ENCODE peak calls at places on chromosome 19, in seven cellular contexts. S is IMR-90, C is tibial artery, M is A549, A is gastrocnemius medialis, E is HAP-1, G is left lung. T is an unnamed sample.

GRCh38 chr19:16359074-16359473 is 34.4 kb downstream of the KLF2 start:
- DNase-seq in A (no peak), C (no peak), E (no peak), M (no peak), G (peak; percentile 34), S (no peak), T (no peak)

GRCh38 chr19:17244618-17245534 is 843 bp downstream of the NR2F6 start:
- DNase-seq in A (no peak), E (no peak), S (no peak), M (no peak), G (peak; percentile 89), C (no peak), T (no peak)

GRCh38 chr19:16232127-16232526 is 34.4 kb downstream of the AP1M1 start:
- DNase-seq in M (no peak), G (no peak), S (no peak), A (no peak), E (no peak), C (no peak), T (no peak)

GRCh38 chr19:15195987-15196682 is 4.7 kb downstream of the NOTCH3 start:
- DNase-seq in G (peak; percentile 92), M (no peak), E (peak; percentile 61), C (no peak), A (no peak), S (no peak), T (no peak)

GRCh38 chr19:58372311-58373133 is 8.3 kb downstream of the ZNF837 start:
- DNase-seq in M (no peak), S (no peak), E (no peak), A (no peak), G (peak; percentile 43), C (no peak), T (no peak)

GRCh38 chr19:36116344-36116637 is 1.0 kb downstream of the TBCB start:
- DNase-seq in C (no peak), S (no peak), M (no peak), G (no peak), A (no peak), E (no peak), T (no peak)

GRCh38 chr19:53868091-53868891 is 608 bp downstream of the MYADM start:
- DNase-seq in E (peak; percentile 75), S (peak; percentile 42), C (peak; percentile 60), G (peak; percentile 92), M (peak; percentile 91), A (no peak), T (no peak)

GRCh38 chr19:18424122-18424889 is 5.1 kb downstream of the SSBP4 start:
- DNase-seq in G (peak; percentile 54), A (no peak), E (no peak), S (no peak), C (no peak), M (no peak), T (no peak)

GRCh38 chr19:39474139-39474620 is 6.5 kb upstream of the TIMM50 start:
- DNase-seq in M (peak; percentile 89), S (peak; percentile 22), E (peak; percentile 87), G (peak; percentile 92), A (no peak), C (peak; percentile 41), T (no peak)

GRCh38 chr19:3275068-3275582 is 50.7 kb downstream of the CELF5 start:
- DNase-seq in E (peak; percentile 86), A (no peak), M (peak; percentile 76), S (no peak), C (no peak), G (no peak), T (no peak)
- H3K4me3 ChIP-seq in E (peak overlapping the region; percentile 43), A (no peak overlapping the region), M (peak overlapping the region; percentile 61), S (peak overlapping the region; percentile 82), C (no peak overlapping the region), G (peak overlapping the region; percentile 38), T (peak overlapping the region; percentile 65)

DNA sequence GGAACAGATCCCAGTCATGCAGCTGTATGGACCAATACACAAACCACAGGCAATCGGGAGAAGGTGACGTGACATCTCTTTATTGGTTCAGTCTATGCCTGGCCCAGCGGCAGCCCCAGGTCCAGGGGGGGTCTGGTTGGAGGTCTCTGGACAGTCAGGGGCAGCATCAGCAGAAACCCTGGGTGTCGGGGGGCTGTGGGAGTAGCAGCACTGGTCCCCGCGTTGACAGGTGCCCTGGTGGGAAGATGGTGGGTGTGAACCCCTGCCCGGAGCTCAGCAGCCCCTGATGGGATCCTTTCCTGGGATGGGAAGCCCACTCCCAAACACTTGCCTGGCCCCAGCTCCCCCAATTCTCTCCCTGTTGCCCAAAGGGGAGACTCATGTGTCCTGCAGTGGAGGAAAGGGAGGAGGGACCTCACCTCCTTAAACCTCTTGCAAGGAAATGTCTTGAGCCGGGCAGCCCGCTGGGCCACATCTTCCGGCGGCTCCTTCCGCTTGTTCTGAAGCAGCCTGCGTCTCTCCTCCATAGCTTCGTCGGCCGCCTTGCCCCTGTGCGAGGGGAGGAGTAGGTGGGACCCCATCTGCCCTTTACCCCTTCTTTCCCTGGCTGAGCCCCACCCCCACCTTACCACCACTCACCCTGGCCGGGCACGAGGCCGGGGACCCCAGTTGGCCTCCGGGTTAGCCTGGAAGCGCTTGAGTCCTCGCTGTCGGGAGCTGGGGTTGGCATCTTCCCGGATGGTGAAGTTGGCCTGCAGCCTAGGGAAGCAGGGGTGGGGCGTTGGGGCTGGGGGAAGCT is 2.4 kb upstream of the LYL1 start:
- DNase-seq in G (peak; percentile 88), A (no peak), M (no peak), S (no peak), E (no peak), C (no peak), T (no peak)
- H3K4me1 ChIP-seq in G (peaks cover 48% of the 10 kb centered on the region), A (peaks cover 6% of the 10 kb centered on the region), M (no peaks in the 10 kb centered on the region), S (peaks cover 10% of the 10 kb centered on the region), E (no peaks in the 10 kb centered on the region), C (peaks cover 20% of the 10 kb centered on the region), T (peaks cover 32% of the 10 kb centered on the region)

GRCh38 chr19:8897106-8897505 is 64.9 kb downstream of the MBD3L1 start:
- DNase-seq in M (no peak), C (no peak), S (no peak), A (no peak), E (no peak), G (no peak), T (no peak)

GRCh38 chr19:8902520-8902919 is 70.3 kb downstream of the MBD3L1 start:
- DNase-seq in A (no peak), M (no peak), S (no peak), G (no peak), C (no peak), E (no peak), T (no peak)

GRCh38 chr19:8899356-8899755 is 67.2 kb downstream of the MBD3L1 start:
- DNase-seq in G (no peak), M (no peak), E (no peak), A (no peak), C (no peak), S (no peak), T (no peak)

GRCh38 chr19:8904597-8904996 is 72.4 kb downstream of the MBD3L1 start:
- DNase-seq in S (no peak), M (no peak), G (no peak), E (no peak), C (no peak), A (no peak), T (no peak)

DNA sequence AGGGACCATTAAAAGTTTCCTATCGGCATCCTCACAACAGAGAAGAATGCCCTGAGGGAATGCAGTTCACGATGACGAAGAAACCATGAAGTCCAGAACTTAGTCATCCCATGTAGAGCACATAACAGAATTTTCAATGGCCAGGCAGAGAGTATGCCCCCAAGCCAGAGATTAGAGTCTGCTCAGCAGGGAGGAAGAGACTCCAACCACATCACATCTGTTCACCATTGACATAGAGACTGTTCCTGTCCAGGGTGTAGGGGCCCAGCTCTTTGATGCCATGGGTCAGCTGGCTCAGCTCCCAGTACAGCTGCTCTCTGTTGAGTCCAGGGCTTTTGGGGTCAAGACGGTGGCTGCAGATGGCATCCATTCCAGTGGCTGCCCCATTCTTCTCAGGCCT is 68.2 kb downstream of the MBD3L1 start:
- DNase-seq in G (no peak), C (no peak), E (no peak), M (no peak), A (no peak), S (no peak), T (no peak)
- H3K9me3 ChIP-seq in G (no peaks in the 10 kb centered on the region), C (no peaks in the 10 kb centered on the region), E (no peaks in the 10 kb centered on the region), M (no peaks in the 10 kb centered on the region), A (no peaks in the 10 kb centered on the region), S (peaks cover 36% of the 10 kb centered on the region), T (no peaks in the 10 kb centered on the region)

GRCh38 chr19:29663861-29664752 is 1.2 kb upstream of the PLEKHF1 start:
- DNase-seq in M (no peak), C (no peak), E (no peak), G (peak; percentile 61), S (peak; percentile 33), A (no peak), T (no peak)

GRCh38 chr19:29662278-29662603 is 3.0 kb upstream of the PLEKHF1 start:
- DNase-seq in C (no peak), A (no peak), E (no peak), M (no peak), S (no peak), G (no peak), T (no peak)

GRCh38 chr19:29660835-29661234 is 4.4 kb upstream of the PLEKHF1 start:
- DNase-seq in G (no peak), C (no peak), A (no peak), S (no peak), E (no peak), M (no peak), T (no peak)

GRCh38 chr19:29664753-29665214 is 477 bp upstream of the PLEKHF1 start:
- DNase-seq in M (no peak), A (no peak), S (no peak), E (no peak), G (no peak), C (no peak), T (no peak)

GRCh38 chr19:29662604-29663404 is 2.5 kb upstream of the PLEKHF1 start:
- DNase-seq in S (peak; percentile 94), A (no peak), G (peak; percentile 60), M (no peak), C (peak; percentile 85), E (no peak), T (peak; percentile 56)
- H3K4me3 ChIP-seq in S (peak overlapping the region; percentile 11), A (peak overlapping the region; percentile 4), G (no peak overlapping the region), M (no peak overlapping the region), C (peak overlapping the region; percentile 16), E (no peak overlapping the region), T (peak overlapping the region; percentile 59)

GRCh38 chr19:1016647-1017114 is 4.2 kb downstream of the TMEM259 start:
- DNase-seq in G (peak; percentile 65), A (no peak), M (no peak), S (peak; percentile 77), E (no peak), C (no peak), T (no peak)
- H3K4me1 ChIP-seq in G (peaks cover 55% of the 10 kb centered on the region), A (peaks cover 50% of the 10 kb centered on the region), M (peaks cover 38% of the 10 kb centered on the region), S (peaks cover 33% of the 10 kb centered on the region), E (peaks cover 8% of the 10 kb centered on the region), C (peaks cover 57% of the 10 kb centered on the region), T (peaks cover 44% of the 10 kb centered on the region)

GRCh38 chr19:52366414-52366824 is 3.3 kb upstream of the ZNF880 start:
- DNase-seq in C (no peak), G (no peak), M (no peak), E (no peak), A (no peak), S (no peak), T (no peak)
- H3K9me3 ChIP-seq in C (peaks cover 43% of the 10 kb centered on the region), G (peaks cover 4% of the 10 kb centered on the region), M (peaks cover 74% of the 10 kb centered on the region), E (no peaks in the 10 kb centered on the region), A (no peaks in the 10 kb centered on the region), S (peaks cover 52% of the 10 kb centered on the region), T (peaks cover 66% of the 10 kb centered on the region)

DNA sequence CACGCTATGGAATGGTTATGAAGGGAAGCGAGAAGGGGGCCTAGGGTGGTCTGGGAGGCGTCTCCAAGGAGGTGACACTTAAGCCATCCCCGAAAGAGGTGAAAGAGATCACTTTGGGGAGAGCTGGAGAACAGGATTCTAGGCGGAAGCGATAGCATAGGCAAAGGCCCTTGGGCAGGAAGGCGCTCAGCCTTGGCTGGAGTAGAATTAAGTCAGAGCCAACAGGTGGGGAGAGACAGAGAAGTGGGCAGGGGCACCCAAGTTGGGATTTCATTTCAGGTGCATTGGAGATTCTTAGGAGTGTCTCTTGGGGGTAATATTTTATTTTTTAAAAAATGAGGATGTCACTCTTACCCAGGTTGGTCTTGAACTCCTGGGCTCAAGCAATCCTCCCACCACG is 9.6 kb downstream of the SNRPD2 start:
- DNase-seq in E (no peak), C (no peak), A (no peak), M (no peak), S (no peak), G (no peak), T (no peak)
- H3K4me3 ChIP-seq in E (no peak overlapping the region), C (no peak overlapping the region), A (peak overlapping the region; percentile 50), M (peak overlapping the region; percentile 38), S (no peak overlapping the region), G (no peak overlapping the region), T (peak overlapping the region; percentile 69)

T was measured in thoracic aorta.